ENCODE peak calls at places on chromosomes 3 and 15, in ten cellular contexts. K is GM10248; H is endothelial cell; S is posterior vena cava; D is HS-27A; E is NCI-H1417; G is CD4-positive, alpha-beta memory T cell; N is activated CD4-positive, alpha-beta T cell treated with anti-CD3 and anti-CD28 coated beads, Interleukin-2, amount 50 U/mL, for 1 hour; V is breast epithelium; B is GM23338. Y is an unnamed sample.

GRCh38 chr3:140499114-140499757 is 178.6 kb upstream of the TRIM42 start:
- DNase-seq in K (no peak), H (no peak), S (no peak), D (no peak), E (peak), G (no peak), N (no peak), V (no peak), B (peak), Y (peak)

GRCh38 chr15:28125673-28126651 is 26.8 kb upstream of the OCA2 start:
- DNase-seq in K (no peak), H (peak), S (no peak), D (no peak), E (peak), G (peak), N (no peak), V (no peak), B (peak), Y (peak)

GRCh38 chr3:107574650-107575049 is 51.9 kb downstream of the BBX start:
- DNase-seq in K (peak), H (peak), S (no peak), D (peak), E (no peak), G (no peak), N (no peak), V (no peak), B (peak), Y (no peak)

GRCh38 chr3:187623285-187623814 is 46.8 kb downstream of the SST start:
- DNase-seq in K (no peak), H (no peak), S (no peak), D (no peak), E (no peak), G (no peak), N (no peak), V (no peak), B (no peak), Y (no peak)

GRCh38 chr3:52534281-52535183 is 875 bp upstream of the NT5DC2 start:
- DNase-seq in K (no peak), H (peak), S (peak), D (no peak), E (no peak), G (no peak), N (no peak), V (no peak), B (peak), Y (peak)

GRCh38 chr15:76844096-76844495 is 61.0 kb downstream of the SCAPER start:
- DNase-seq in K (no peak), H (no peak), S (no peak), D (no peak), E (no peak), G (no peak), N (no peak), V (no peak), B (no peak), Y (no peak)

GRCh38 chr3:157075693-157076420 is 84.1 kb downstream of the CCNL1 start:
- DNase-seq in K (no peak), H (no peak), S (no peak), D (no peak), E (no peak), G (no peak), N (no peak), V (no peak), B (no peak), Y (no peak)

GRCh38 chr15:91289324-91289723 is 189.3 kb downstream of the SV2B start:
- DNase-seq in K (no peak), H (peak), S (no peak), D (no peak), E (no peak), G (no peak), N (no peak), V (no peak), B (peak), Y (no peak)